ENCODE peak calls at places on chromosomes 12 and 14, in four cellular contexts. Q is A549, R is uterus, E is ovary. K is an unnamed sample.

GRCh38 chr12:3142386-3142785 is 65.2 kb downstream of the TSPAN9 start:
- DNase-seq in Q (no peak), R (no peak), E (no peak), K (no peak)

GRCh38 chr12:40502322-40502721 is 189.9 kb upstream of the CNTN1 start:
- DNase-seq in R (no peak), E (no peak), Q (no peak), K (no peak)

GRCh38 chr14:72401632-72402428 is 469.6 kb downstream of the RGS6 start:
- DNase-seq in R (no peak), E (no peak), Q (no peak), K (no peak)

GRCh38 chr12:90102957-90103652 is 394.5 kb upstream of the ATP2B1 start:
- DNase-seq in Q (peak), R (no peak), E (no peak), K (peak)

GRCh38 chr14:82009076-82009475 is 475.4 kb upstream of the SEL1L start:
- DNase-seq in R (no peak), E (no peak), Q (no peak), K (no peak)

GRCh38 chr14:75876526-75876925 is 105.3 kb downstream of the TGFB3 start:
- DNase-seq in Q (no peak), R (no peak), E (no peak), K (no peak)

GRCh38 chr12:1527789-1528188 is 66.6 kb downstream of the FBXL14 start:
- DNase-seq in E (no peak), R (no peak), Q (no peak), K (no peak)

GRCh38 chr12:71661977-71662522 is 1.6 kb downstream of the ZFC3H1 start:
- DNase-seq in Q (no peak), E (no peak), R (no peak), K (peak)

GRCh38 chr12:116244001-116244400 is 33.5 kb downstream of the MED13L start:
- DNase-seq in R (no peak), E (no peak), Q (peak), K (no peak)

GRCh38 chr12:58850826-58851225 is 69.5 kb downstream of the LRIG3 start:
- DNase-seq in R (no peak), Q (no peak), E (no peak), K (no peak)
- TF ChIP-seq POLR2A in R (no peak), Q (no peak), E (no peak), K (no peak)

DNA sequence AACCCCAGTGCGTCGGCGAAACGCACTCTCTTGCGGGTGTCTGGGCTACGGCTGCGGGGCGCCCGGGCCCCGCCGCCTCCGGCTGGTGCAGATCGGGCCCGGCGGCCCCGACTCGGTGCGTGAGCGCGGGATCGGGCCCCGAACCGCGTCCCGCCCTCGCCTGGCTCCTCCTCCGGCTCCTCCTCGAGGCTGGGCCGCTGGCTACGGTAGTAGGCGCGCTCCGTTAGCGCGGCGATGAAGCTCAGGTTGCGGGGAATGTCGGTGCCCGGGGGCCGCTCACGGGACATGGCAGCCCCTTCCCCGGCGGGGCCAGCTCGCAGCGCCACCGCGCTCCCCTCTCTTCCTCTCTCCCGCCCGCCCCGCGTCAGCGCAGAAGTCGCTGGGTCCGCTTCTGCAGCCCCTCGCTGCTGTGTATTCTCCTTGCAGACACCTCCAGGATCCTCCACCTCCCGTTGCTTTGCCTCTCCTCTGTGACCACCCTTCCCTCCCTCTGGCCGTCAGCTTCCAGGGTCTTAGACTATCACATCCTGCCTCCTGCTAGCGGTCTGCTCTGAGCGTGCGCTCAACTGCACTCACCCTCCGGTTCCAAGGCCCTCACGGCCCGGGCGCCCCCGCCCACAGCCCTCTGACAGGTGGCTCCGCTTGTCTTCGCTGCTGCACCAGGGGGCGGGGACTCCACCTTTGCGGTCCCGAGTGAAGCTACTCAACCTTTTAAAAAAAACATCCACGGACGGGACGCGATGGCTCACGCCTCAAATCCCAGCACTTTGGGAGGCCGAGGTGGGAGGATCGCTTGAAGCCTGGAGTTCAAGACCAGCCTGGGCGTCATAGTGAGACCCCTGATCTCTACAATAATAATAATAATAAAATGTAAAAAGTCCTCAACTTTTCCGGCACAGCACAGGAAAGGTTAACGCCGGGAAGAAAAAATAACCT is at the start of gene PPP1R3E:
- DNase-seq in E (peak), R (peak), Q (peak), K (peak)
- TF ChIP-seq POLR2A in E (no peak), R (no peak), Q (no peak), K (peak)

GRCh38 chr12:12559699-12560296 is 2.9 kb downstream of the DUSP16 start:
- DNase-seq in R (no peak), Q (no peak), E (no peak), K (no peak)

GRCh38 chr12:12562585-12563245 is at the start of gene DUSP16:
- DNase-seq in R (peak), E (peak), Q (peak), K (peak)

GRCh38 chr12:12561305-12562015 is 1.2 kb downstream of the DUSP16 start:
- DNase-seq in E (peak), Q (peak), R (peak), K (peak)

GRCh38 chr12:12562016-12562483 is 613 bp downstream of the DUSP16 start:
- DNase-seq in R (peak), Q (peak), E (peak), K (peak)

DNA sequence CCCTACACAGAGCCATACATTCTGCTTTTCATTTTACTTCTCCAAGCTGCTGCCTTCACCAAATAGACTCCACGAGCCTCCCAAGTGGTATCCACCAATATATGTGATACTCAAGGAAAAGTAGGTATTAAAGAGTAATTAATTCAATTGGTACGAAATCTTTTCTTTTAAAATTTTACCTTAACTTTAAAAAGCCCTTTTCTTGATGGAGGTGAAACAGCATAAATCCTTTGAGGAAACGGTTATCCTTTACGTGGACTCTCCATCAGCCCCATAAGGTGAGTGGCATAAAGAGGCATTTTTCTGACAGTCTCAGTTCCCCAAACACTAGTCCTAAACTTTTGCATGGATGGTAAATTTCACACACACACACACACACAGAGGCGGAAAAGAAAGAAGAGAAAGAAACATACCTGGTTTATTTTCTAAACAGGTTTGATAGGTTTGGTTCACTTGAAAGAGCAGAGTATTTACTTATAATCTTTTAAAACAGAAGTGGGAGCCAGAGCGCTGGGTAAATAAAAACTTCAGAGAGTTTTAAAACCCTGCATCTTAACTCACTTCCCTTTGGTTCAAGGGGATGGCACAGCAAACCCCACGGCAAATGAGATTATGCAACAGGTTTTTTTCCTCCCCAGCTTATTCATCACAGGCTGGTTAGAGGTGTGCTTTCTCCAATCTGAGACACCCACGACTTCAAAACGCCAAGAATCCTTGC is 1.9 kb downstream of the DUSP16 start:
- DNase-seq in R (peak), Q (peak), E (peak), K (peak)
- TF ChIP-seq POLR2A in R (peak), Q (no peak), E (peak), K (no peak)

GRCh38 chr12:67269632-67270578 is 747 bp downstream of the CAND1 start:
- DNase-seq in R (peak), E (peak), Q (peak), K (peak)
- TF ChIP-seq POLR2A in R (no peak), E (no peak), Q (peak), K (no peak)

GRCh38 chr14:24317141-24317927 is 6.0 kb downstream of the LTB4R start:
- DNase-seq in R (no peak), Q (no peak), E (no peak), K (no peak)
- TF ChIP-seq POLR2A in R (no peak), Q (no peak), E (no peak), K (no peak)

GRCh38 chr14:103334644-103335603 is 887 bp downstream of the EIF5 start:
- DNase-seq in Q (peak), E (peak), R (peak), K (peak)
- TF ChIP-seq POLR2A in Q (no peak), E (no peak), R (no peak), K (peak)